ENCODE peak calls at places on chromosomes 1 and 21, in four cellular contexts. G, D, O and M are unnamed samples.

GRCh38 chr1:246987083-246987690 is 20.7 kb downstream of the ZNF695 start:
- DNase-seq in G (no peak), D (no peak), O (no peak), M (no peak)

GRCh38 chr1:178122283-178122682 is 28.4 kb downstream of the RASAL2 start:
- DNase-seq in G (no peak), D (no peak), O (no peak), M (no peak)

GRCh38 chr1:43587594-43587993 is 56.9 kb downstream of the PTPRF start:
- DNase-seq in G (peak), D (no peak), O (peak), M (no peak)

GRCh38 chr1:24966724-24967346 is 36.8 kb upstream of the RUNX3 start:
- DNase-seq in G (no peak), D (no peak), O (no peak), M (no peak)

GRCh38 chr1:54117815-54118563 is 34.8 kb downstream of the CDCP2 start:
- DNase-seq in G (no peak), D (no peak), O (no peak), M (no peak)

GRCh38 chr1:9843576-9843945 is 19.8 kb upstream of the CLSTN1 start:
- DNase-seq in G (no peak), D (no peak), O (peak), M (no peak)

GRCh38 chr1:180366386-180367068 is 135.8 kb downstream of the ACBD6 start:
- DNase-seq in G (no peak), D (no peak), O (no peak), M (no peak)

GRCh38 chr1:198462365-198463025 is 78.0 kb downstream of the ATP6V1G3 start:
- DNase-seq in G (no peak), D (no peak), O (no peak), M (no peak)

GRCh38 chr1:219668446-219668845 is 55.5 kb upstream of the ZC3H11B start:
- DNase-seq in G (no peak), D (no peak), O (peak), M (no peak)

GRCh38 chr1:62689524-62689923 is 1.3 kb upstream of the DOCK7 start:
- DNase-seq in G (no peak), D (no peak), O (no peak), M (no peak)

GRCh38 chr1:78565393-78565792 is 54.9 kb upstream of the IFI44L start:
- DNase-seq in G (no peak), D (no peak), O (no peak), M (no peak)

GRCh38 chr1:109399326-109399957 is 1.7 kb upstream of the SORT1 start:
- DNase-seq in G (no peak), D (no peak), O (peak), M (peak)

GRCh38 chr1:63698001-63698838 is 75.6 kb upstream of the ROR1 start:
- DNase-seq in G (no peak), D (no peak), O (peak), M (peak)

GRCh38 chr1:178037510-178038253 is 56.2 kb upstream of the RASAL2 start:
- DNase-seq in G (no peak), D (no peak), O (peak), M (peak)

GRCh38 chr1:47894718-47895393 is 102.3 kb downstream of the TRABD2B start:
- DNase-seq in G (no peak), D (no peak), O (peak), M (peak)

GRCh38 chr1:31377361-31377863 is 4.5 kb upstream of the FABP3 start:
- DNase-seq in G (no peak), D (no peak), O (no peak), M (no peak)

GRCh38 chr1:153677718-153678518 is 570 bp upstream of the NPR1 start:
- DNase-seq in G (no peak), D (peak), O (peak), M (no peak)

GRCh38 chr1:171083222-171083621 is 7.5 kb upstream of the FMO3 start:
- DNase-seq in G (no peak), D (no peak), O (no peak), M (no peak)

GRCh38 chr1:186643600-186643999 is 36.6 kb downstream of the PTGS2 start:
- DNase-seq in G (no peak), D (no peak), O (no peak), M (no peak)

GRCh38 chr1:71104417-71104816 is 23.6 kb upstream of the ZRANB2 start:
- DNase-seq in G (no peak), D (no peak), O (no peak), M (no peak)

GRCh38 chr1:25817840-25818501 is 1.8 kb upstream of the MTFR1L start:
- DNase-seq in G (no peak), D (no peak), O (no peak), M (no peak)

GRCh38 chr1:165168466-165168865 is 188.0 kb downstream of the LMX1A start:
- DNase-seq in G (no peak), D (no peak), O (no peak), M (no peak)

GRCh38 chr21:36203603-36203889 is 46.9 kb downstream of the DOP1B start:
- DNase-seq in G (peak), D (no peak), O (peak), M (no peak)

GRCh38 chr1:109799445-109799844 is 35.7 kb upstream of the EPS8L3 start:
- DNase-seq in G (no peak), D (no peak), O (no peak), M (no peak)

GRCh38 chr1:844472-845026 is 79.2 kb upstream of the SAMD11 start:
- DNase-seq in G (no peak), D (no peak), O (no peak), M (no peak)

GRCh38 chr1:209768354-209768774 is 12.5 kb downstream of the TRAF3IP3 start:
- DNase-seq in G (no peak), D (peak), O (peak), M (no peak)

GRCh38 chr1:79079770-79080169 is 73.2 kb upstream of the ADGRL4 start:
- DNase-seq in G (peak), D (no peak), O (no peak), M (peak)

GRCh38 chr1:25503551-25504426 is 39.6 kb upstream of the LDLRAP1 start:
- DNase-seq in G (no peak), D (peak), O (peak), M (no peak)

GRCh38 chr1:231315887-231316286 is 21.8 kb downstream of the EXOC8 start:
- DNase-seq in G (no peak), D (no peak), O (no peak), M (peak)